ENCODE peak calls at places on chromosome 16, in eight cellular contexts. F, B, J, A, M, I, N and R are unnamed samples.

GRCh38 chr16:52193441-52193840 is 353.5 kb downstream of the TOX3 start:
- DNase-seq in F (peak), B (peak), J (no peak), A (no peak), M (no peak), I (peak), N (peak), R (no peak)

GRCh38 chr16:67461600-67462278 is 19.2 kb downstream of the ATP6V0D1 start:
- DNase-seq in F (peak), B (no peak), J (no peak), A (no peak), M (no peak), I (peak), N (no peak), R (no peak)

GRCh38 chr16:81607006-81607405 is 162.4 kb downstream of the CMIP start:
- DNase-seq in F (no peak), B (no peak), J (no peak), A (no peak), M (no peak), I (no peak), N (no peak), R (no peak)

GRCh38 chr16:77499373-77500285 is 64.8 kb upstream of the ADAMTS18 start:
- DNase-seq in F (no peak), B (no peak), J (peak), A (no peak), M (no peak), I (peak), N (no peak), R (no peak)

GRCh38 chr16:67943619-67944503 is at the start of gene LCAT:
- DNase-seq in F (peak), B (no peak), J (no peak), A (no peak), M (no peak), I (peak), N (peak), R (no peak)

GRCh38 chr16:89638455-89638854 is 19.1 kb downstream of the CHMP1A start:
- DNase-seq in F (no peak), B (no peak), J (no peak), A (no peak), M (no peak), I (no peak), N (no peak), R (no peak)

GRCh38 chr16:79751785-79752184 is 151.2 kb upstream of the MAF start:
- DNase-seq in F (no peak), B (peak), J (no peak), A (no peak), M (no peak), I (peak), N (no peak), R (no peak)

GRCh38 chr16:4506450-4506849 is 30.3 kb downstream of the HMOX2 start:
- DNase-seq in F (peak), B (no peak), J (peak), A (peak), M (peak), I (peak), N (peak), R (no peak)

GRCh38 chr16:70391881-70392481 is 45.3 kb downstream of the DDX19A start:
- DNase-seq in F (no peak), B (no peak), J (no peak), A (no peak), M (no peak), I (no peak), N (no peak), R (peak)

GRCh38 chr16:68070249-68070725 is 14.9 kb upstream of the NFATC3 start:
- DNase-seq in F (no peak), B (no peak), J (no peak), A (no peak), M (no peak), I (no peak), N (no peak), R (no peak)

GRCh38 chr16:27491894-27492587 is 57.7 kb downstream of the GTF3C1 start:
- DNase-seq in F (no peak), B (no peak), J (peak), A (no peak), M (no peak), I (no peak), N (no peak), R (no peak)

GRCh38 chr16:324451-325334 is 27.8 kb downstream of the AXIN1 start:
- DNase-seq in F (no peak), B (no peak), J (no peak), A (no peak), M (no peak), I (peak), N (no peak), R (no peak)

GRCh38 chr16:75379911-75380847 is 53.1 kb downstream of the CFDP1 start:
- DNase-seq in F (no peak), B (no peak), J (peak), A (peak), M (no peak), I (peak), N (no peak), R (no peak)

GRCh38 chr16:11639925-11640899 is 28.0 kb upstream of the SNN start:
- DNase-seq in F (peak), B (no peak), J (peak), A (no peak), M (peak), I (peak), N (peak), R (peak)
- TF ChIP-seq POLR2AphosphoS5 in F (peak), B (peak), J (no peak), A (no peak), M (no peak), I (peak), N (no peak), R (peak)

GRCh38 chr16:49492090-49492801 is 118.6 kb downstream of the C16orf78 start:
- DNase-seq in F (peak), B (no peak), J (peak), A (no peak), M (no peak), I (peak), N (no peak), R (peak)
- TF ChIP-seq POLR2A in F (no peak), B (no peak), J (no peak), A (no peak), M (no peak), I (no peak), N (no peak), R (no peak)

DNA sequence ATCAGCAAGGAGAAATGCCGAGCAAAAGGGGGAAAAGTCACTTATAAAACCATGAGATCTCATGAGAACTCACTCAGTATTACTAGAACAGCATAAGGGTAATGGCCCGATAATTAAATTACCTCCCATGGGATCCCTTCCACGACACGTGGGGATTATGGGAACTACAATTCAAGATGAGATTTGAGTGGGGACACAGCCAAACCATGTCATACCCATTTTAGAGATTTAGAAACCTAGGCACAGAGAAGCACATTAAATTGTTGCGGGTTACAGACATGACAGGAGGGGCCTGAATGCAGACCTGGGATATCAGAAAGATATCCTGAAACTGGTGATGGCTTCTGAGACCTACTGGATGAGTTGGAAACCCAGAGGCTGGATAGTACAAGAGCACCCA is 20.1 kb downstream of the ARHGAP17 start:
- DNase-seq in F (no peak), B (no peak), J (no peak), A (no peak), M (no peak), I (no peak), N (no peak), R (no peak)
- H3K27ac ChIP-seq in F (peak), B (peak), J (peak), A (no peak), M (no peak), I (peak), N (peak), R (no peak)

GRCh38 chr16:85611455-85612190 is 1.5 kb upstream of the GSE1 start:
- DNase-seq in F (peak), B (no peak), J (peak), A (no peak), M (peak), I (peak), N (peak), R (peak)
- TF ChIP-seq POLR2AphosphoS5 in F (peak), B (peak), J (no peak), A (no peak), M (peak), I (no peak), N (peak), R (no peak)

GRCh38 chr16:11203111-11203623 is 52.8 kb downstream of the SOCS1 start:
- DNase-seq in F (no peak), B (no peak), J (no peak), A (no peak), M (no peak), I (no peak), N (no peak), R (no peak)

GRCh38 chr16:11198817-11199216 is 57.2 kb downstream of the SOCS1 start:
- DNase-seq in F (peak), B (no peak), J (no peak), A (no peak), M (peak), I (peak), N (no peak), R (no peak)

GRCh38 chr16:11202260-11203091 is 53.5 kb downstream of the SOCS1 start:
- DNase-seq in F (no peak), B (no peak), J (no peak), A (peak), M (no peak), I (no peak), N (no peak), R (no peak)

GRCh38 chr16:11200523-11201063 is 55.4 kb downstream of the SOCS1 start:
- DNase-seq in F (no peak), B (no peak), J (no peak), A (no peak), M (no peak), I (no peak), N (no peak), R (no peak)

GRCh38 chr16:11201498-11202259 is 54.3 kb downstream of the SOCS1 start:
- DNase-seq in F (peak), B (no peak), J (peak), A (no peak), M (peak), I (no peak), N (peak), R (no peak)
- TF ChIP-seq POLR2A in F (no peak), B (no peak), J (no peak), A (no peak), M (no peak), I (no peak), N (no peak), R (no peak)

DNA sequence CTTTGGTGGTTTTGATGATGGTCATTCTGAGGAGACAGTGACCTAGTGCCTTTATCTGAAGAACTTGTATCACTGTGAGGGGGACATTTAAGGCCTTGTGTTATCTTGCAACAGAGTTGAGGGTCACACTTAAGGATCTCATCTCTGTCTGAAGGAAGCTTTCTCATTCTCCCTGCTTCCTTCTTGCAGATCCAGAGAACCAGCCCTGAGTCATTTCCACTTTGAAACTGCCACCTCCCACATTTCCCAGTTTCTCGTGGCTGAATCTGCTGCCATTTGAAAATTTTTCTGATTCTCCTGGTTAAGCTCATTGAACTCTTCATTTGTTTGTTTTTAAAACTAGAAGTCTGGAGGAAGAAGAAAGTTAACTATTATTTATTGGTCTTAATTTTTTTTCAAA is 190.2 kb upstream of the CDH11 start:
- DNase-seq in F (no peak), B (no peak), J (peak), A (no peak), M (no peak), I (no peak), N (no peak), R (no peak)
- H3K27ac ChIP-seq in F (no peak), B (no peak), J (no peak), A (no peak), M (no peak), I (no peak), N (no peak), R (no peak)

GRCh38 chr16:31460582-31461002 is 1.3 kb downstream of the ARMC5 start:
- DNase-seq in F (no peak), B (no peak), J (peak), A (no peak), M (peak), I (no peak), N (peak), R (peak)

GRCh38 chr16:31459722-31460581 is 651 bp downstream of the ARMC5 start:
- DNase-seq in F (peak), B (peak), J (peak), A (peak), M (peak), I (peak), N (peak), R (peak)

GRCh38 chr16:31456988-31457360 is 2.3 kb upstream of the ARMC5 start:
- DNase-seq in F (no peak), B (no peak), J (no peak), A (no peak), M (no peak), I (no peak), N (no peak), R (no peak)

GRCh38 chr16:31458073-31458834 is 1.0 kb upstream of the ARMC5 start:
- DNase-seq in F (peak), B (no peak), J (peak), A (no peak), M (no peak), I (peak), N (peak), R (peak)

GRCh38 chr16:31458835-31459721 is at the start of gene ARMC5:
- DNase-seq in F (peak), B (peak), J (peak), A (peak), M (peak), I (peak), N (peak), R (peak)
- TF ChIP-seq POLR2AphosphoS5 in F (peak), B (peak), J (peak), A (peak), M (peak), I (peak), N (peak), R (peak)

DNA sequence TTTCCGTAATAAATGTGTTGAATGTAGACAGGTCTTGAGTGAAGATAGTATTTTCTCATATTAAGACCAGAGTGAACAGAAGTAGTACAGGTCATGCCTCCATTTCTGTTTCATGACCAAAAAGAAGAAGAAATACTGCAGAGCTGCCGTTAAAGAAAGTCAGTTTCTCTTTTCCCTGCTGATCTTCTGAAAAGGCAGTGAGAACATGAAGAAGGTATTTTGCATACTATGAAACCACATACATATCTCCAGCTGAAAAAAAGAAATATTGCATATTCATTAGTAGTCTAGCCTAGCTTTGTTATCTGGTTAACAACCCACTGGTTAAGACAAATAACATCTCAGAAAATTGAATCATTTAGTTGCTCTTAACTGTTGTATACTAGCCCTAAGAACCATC is 138.4 kb downstream of the PHKB start:
- DNase-seq in F (no peak), B (no peak), J (no peak), A (peak), M (no peak), I (no peak), N (no peak), R (no peak)
- TF ChIP-seq POLR2A in F (no peak), B (no peak), J (no peak), A (no peak), M (no peak), I (no peak), N (no peak), R (no peak)

GRCh38 chr16:86545481-86545880 is 9.6 kb downstream of the MTHFSD start:
- DNase-seq in F (no peak), B (no peak), J (no peak), A (no peak), M (no peak), I (no peak), N (no peak), R (no peak)

GRCh38 chr16:86546638-86547013 is 8.4 kb downstream of the MTHFSD start:
- DNase-seq in F (no peak), B (no peak), J (no peak), A (no peak), M (no peak), I (no peak), N (no peak), R (no peak)

GRCh38 chr16:86549076-86549892 is 5.8 kb downstream of the MTHFSD start:
- DNase-seq in F (no peak), B (no peak), J (no peak), A (no peak), M (no peak), I (no peak), N (no peak), R (no peak)

GRCh38 chr16:86545927-86546637 is 9.0 kb downstream of the MTHFSD start:
- DNase-seq in F (no peak), B (no peak), J (no peak), A (no peak), M (no peak), I (no peak), N (no peak), R (no peak)

DNA sequence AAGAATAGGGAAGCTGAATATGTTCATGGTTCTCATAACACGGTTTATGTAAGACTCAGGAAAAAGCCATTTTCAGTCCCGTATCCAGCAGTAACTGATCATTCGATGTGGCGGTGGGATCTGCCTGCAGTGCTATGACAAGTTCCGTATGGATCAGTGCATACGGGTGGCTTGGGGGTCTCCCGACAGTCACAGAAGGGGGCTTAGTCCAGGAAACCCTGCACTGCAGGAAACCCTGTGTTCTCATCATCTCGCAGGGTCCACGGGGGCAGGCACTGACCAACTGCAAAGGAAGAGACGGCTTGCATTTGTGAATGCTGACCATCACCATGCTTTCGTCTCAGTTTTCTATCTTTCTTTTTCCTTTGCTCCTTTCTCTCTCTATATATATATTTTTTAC is 7.7 kb downstream of the MTHFSD start:
- DNase-seq in F (no peak), B (no peak), J (no peak), A (no peak), M (no peak), I (no peak), N (no peak), R (no peak)
- H3K27ac ChIP-seq in F (no peak), B (no peak), J (no peak), A (no peak), M (no peak), I (no peak), N (no peak), R (no peak)